ENCODE peak calls at places on chromosomes 1 and 21, in four cellular contexts. N is CD4-positive, CD25-positive, alpha-beta regulatory T cell; L is stimulated activated CD4-positive, alpha-beta T cell treated with anti-CD3 and anti-CD28 coated beads, Interleukin-4, amount 100 ng/mL, for 24 hours; C is GM23248. G is an unnamed sample.

GRCh38 chr1:233367057-233367759 is 39.7 kb downstream of the MAP3K21 start:
- DNase-seq in L (no peak), C (no peak), N (no peak), G (no peak)

GRCh38 chr1:243501002-243501401 is 245.2 kb downstream of the SDCCAG8 start:
- DNase-seq in N (no peak), C (peak), L (no peak), G (peak)

GRCh38 chr1:212294983-212295382 is 9.8 kb downstream of the PPP2R5A start:
- DNase-seq in L (no peak), N (no peak), C (no peak), G (no peak)

GRCh38 chr1:87159378-87159915 is 169.2 kb upstream of the LMO4 start:
- DNase-seq in C (no peak), N (no peak), L (no peak), G (no peak)

GRCh38 chr21:46196733-46197132 is 12.5 kb upstream of the SPATC1L start:
- DNase-seq in L (no peak), C (no peak), N (no peak), G (no peak)

GRCh38 chr1:13749543-13750307 is 49.7 kb downstream of the PRDM2 start:
- DNase-seq in N (peak), L (peak), C (peak), G (peak)

GRCh38 chr1:77348561-77348960 is 66.7 kb downstream of the AK5 start:
- DNase-seq in L (no peak), N (no peak), C (no peak), G (no peak)

GRCh38 chr1:214707306-214708087 is 104.5 kb downstream of the CENPF start:
- DNase-seq in C (peak), N (no peak), L (no peak), G (peak)

GRCh38 chr1:159163609-159164008 is 7.8 kb upstream of the CADM3 start:
- DNase-seq in L (no peak), N (no peak), C (no peak), G (no peak)

GRCh38 chr21:40177979-40178378 is 310.7 kb downstream of the PCP4 start:
- DNase-seq in C (no peak), N (no peak), L (no peak), G (no peak)

GRCh38 chr1:29548091-29548490 is 311.8 kb downstream of the PTPRU start:
- DNase-seq in L (no peak), N (no peak), C (no peak), G (no peak)

GRCh38 chr1:207049974-207050391 is 1.0 kb downstream of the YOD1 start:
- DNase-seq in L (peak), N (peak), C (peak), G (peak)

GRCh38 chr1:93829061-93829460 is 49.9 kb downstream of the DNTTIP2 start:
- DNase-seq in C (no peak), L (no peak), N (no peak), G (no peak)

GRCh38 chr21:46005081-46005480 is 23.5 kb downstream of the COL6A1 start:
- DNase-seq in N (no peak), C (peak), L (no peak), G (peak)

GRCh38 chr21:28523367-28523766 is 469.3 kb downstream of the LTN1 start:
- DNase-seq in L (no peak), N (no peak), C (no peak), G (no peak)

GRCh38 chr1:34617717-34618116 is 137.1 kb upstream of the GJB5 start:
- DNase-seq in C (no peak), L (no peak), N (no peak), G (no peak)

GRCh38 chr1:152533327-152533938 is 19.2 kb downstream of the CRCT1 start:
- DNase-seq in L (peak), C (peak), N (peak), G (peak)

GRCh38 chr1:53411541-53412152 is 47.6 kb upstream of the DMRTB1 start:
- DNase-seq in N (no peak), L (no peak), C (peak), G (no peak)

GRCh38 chr1:185238447-185238846 is 78.6 kb downstream of the IVNS1ABP start:
- DNase-seq in N (peak), C (peak), L (no peak), G (peak)

GRCh38 chr1:232221790-232222499 is 408.0 kb downstream of the SIPA1L2 start:
- DNase-seq in L (no peak), N (no peak), C (peak), G (no peak)

GRCh38 chr1:35708179-35708891 is 10.3 kb downstream of the C1orf216 start:
- DNase-seq in N (peak), L (no peak), C (peak), G (peak)

GRCh38 chr1:8880068-8880676 is 1.7 kb upstream of the ENO1 start:
- DNase-seq in C (peak), N (peak), L (peak), G (peak)

GRCh38 chr1:5994713-5995621 is 2.7 kb upstream of the NPHP4 start:
- DNase-seq in C (no peak), L (peak), N (peak), G (no peak)

GRCh38 chr1:212700597-212700891 is 904 bp upstream of the BATF3 start:
- DNase-seq in L (no peak), N (no peak), C (peak), G (no peak)

GRCh38 chr1:36085686-36086526 is 2.0 kb downstream of the TEKT2 start:
- DNase-seq in N (no peak), C (no peak), L (no peak), G (no peak)

GRCh38 chr1:162861101-162861500 is at the start of gene CCDC190:
- DNase-seq in C (peak), L (no peak), N (no peak), G (no peak)

GRCh38 chr1:182985876-182986275 is 32.9 kb upstream of the SHCBP1L start:
- DNase-seq in L (no peak), C (no peak), N (no peak), G (no peak)

GRCh38 chr1:240245629-240246020 is 153.9 kb downstream of the FMN2 start:
- DNase-seq in L (no peak), N (no peak), C (peak), G (no peak)

GRCh38 chr21:41671859-41672542 is 94.9 kb downstream of the RIPK4 start:
- DNase-seq in L (no peak), C (no peak), N (peak), G (no peak)

GRCh38 chr1:48160486-48161132 is 61.9 kb upstream of the SLC5A9 start:
- DNase-seq in N (no peak), C (no peak), L (no peak), G (no peak)